ENCODE peak calls at places on chromosomes 13 and 19, in ten cellular contexts. One of them, this sample, is unnamed.

GRCh38 chr19:39946532-39946931 is 12.1 kb upstream of the FCGBP start:
- DNase-seq in keratinocyte: no peak
- DNase-seq in tibial nerve: no peak
- DNase-seq in heart right ventricle: no peak
- DNase-seq in uterus: no peak
- DNase-seq in heart left ventricle: no peak
- DNase-seq in right lobe of liver: no peak
- DNase-seq in esophagus muscularis mucosa: peak; percentile 7
- DNase-seq in GM23248: peak; percentile 42
- DNase-seq in mammary epithelial cell: peak; percentile 75
- DNase-seq in this sample: no peak

GRCh38 chr19:42091300-42092266 is 15.6 kb downstream of the ZNF574 start:
- DNase-seq in keratinocyte: no peak
- DNase-seq in tibial nerve: no peak
- DNase-seq in heart right ventricle: no peak
- DNase-seq in uterus: peak; percentile 48
- DNase-seq in heart left ventricle: no peak
- DNase-seq in right lobe of liver: no peak
- DNase-seq in esophagus muscularis mucosa: no peak
- DNase-seq in GM23248: peak; percentile 79
- DNase-seq in mammary epithelial cell: peak; percentile 63
- DNase-seq in this sample: no peak

GRCh38 chr13:112916296-112916695 is 52.7 kb upstream of the MCF2L start:
- DNase-seq in keratinocyte: no peak
- DNase-seq in tibial nerve: no peak
- DNase-seq in heart right ventricle: no peak
- DNase-seq in uterus: no peak
- DNase-seq in heart left ventricle: no peak
- DNase-seq in right lobe of liver: no peak
- DNase-seq in esophagus muscularis mucosa: no peak
- DNase-seq in GM23248: no peak
- DNase-seq in mammary epithelial cell: no peak
- DNase-seq in this sample: no peak

GRCh38 chr19:6020972-6021805 is 43.2 kb upstream of the RANBP3 start:
- DNase-seq in keratinocyte: no peak
- DNase-seq in tibial nerve: no peak
- DNase-seq in heart right ventricle: no peak
- DNase-seq in uterus: no peak
- DNase-seq in heart left ventricle: no peak
- DNase-seq in right lobe of liver: no peak
- DNase-seq in esophagus muscularis mucosa: no peak
- DNase-seq in GM23248: no peak
- DNase-seq in mammary epithelial cell: no peak
- DNase-seq in this sample: no peak

GRCh38 chr13:38814331-38814730 is 127.5 kb downstream of the FREM2 start:
- DNase-seq in keratinocyte: no peak
- DNase-seq in tibial nerve: no peak
- DNase-seq in heart right ventricle: no peak
- DNase-seq in uterus: no peak
- DNase-seq in heart left ventricle: no peak
- DNase-seq in right lobe of liver: no peak
- DNase-seq in esophagus muscularis mucosa: no peak
- DNase-seq in GM23248: no peak
- DNase-seq in mammary epithelial cell: peak; percentile 93
- DNase-seq in this sample: no peak

GRCh38 chr13:94093652-94094310 is 385.7 kb downstream of the DCT start:
- DNase-seq in keratinocyte: no peak
- DNase-seq in tibial nerve: no peak
- DNase-seq in heart right ventricle: no peak
- DNase-seq in uterus: no peak
- DNase-seq in heart left ventricle: no peak
- DNase-seq in right lobe of liver: no peak
- DNase-seq in esophagus muscularis mucosa: no peak
- DNase-seq in GM23248: peak; percentile 13
- DNase-seq in mammary epithelial cell: no peak
- DNase-seq in this sample: no peak

GRCh38 chr13:44629465-44630183 is 53.5 kb upstream of the TSC22D1 start:
- DNase-seq in keratinocyte: no peak
- DNase-seq in tibial nerve: no peak
- DNase-seq in heart right ventricle: no peak
- DNase-seq in uterus: no peak
- DNase-seq in heart left ventricle: no peak
- DNase-seq in right lobe of liver: no peak
- DNase-seq in esophagus muscularis mucosa: no peak
- DNase-seq in GM23248: peak; percentile 79
- DNase-seq in mammary epithelial cell: no peak
- DNase-seq in this sample: no peak

GRCh38 chr19:54457773-54458647 is 5.6 kb downstream of the LENG9 start:
- DNase-seq in keratinocyte: no peak
- DNase-seq in tibial nerve: no peak
- DNase-seq in heart right ventricle: no peak
- DNase-seq in uterus: no peak
- DNase-seq in heart left ventricle: no peak
- DNase-seq in right lobe of liver: no peak
- DNase-seq in esophagus muscularis mucosa: no peak
- DNase-seq in GM23248: no peak
- DNase-seq in mammary epithelial cell: no peak
- DNase-seq in this sample: no peak

GRCh38 chr19:45768644-45769053 is 403 bp downstream of the SIX5 start:
- DNase-seq in keratinocyte: no peak
- DNase-seq in tibial nerve: no peak
- DNase-seq in heart right ventricle: no peak
- DNase-seq in uterus: no peak
- DNase-seq in heart left ventricle: peak; percentile 57
- DNase-seq in right lobe of liver: no peak
- DNase-seq in esophagus muscularis mucosa: no peak
- DNase-seq in GM23248: peak; percentile 81
- DNase-seq in mammary epithelial cell: peak; percentile 66
- DNase-seq in this sample: no peak

GRCh38 chr19:18249834-18250233 is 23.6 kb upstream of the PDE4C start:
- DNase-seq in keratinocyte: no peak
- DNase-seq in tibial nerve: no peak
- DNase-seq in heart right ventricle: no peak
- DNase-seq in uterus: no peak
- DNase-seq in heart left ventricle: no peak
- DNase-seq in right lobe of liver: no peak
- DNase-seq in esophagus muscularis mucosa: no peak
- DNase-seq in GM23248: no peak
- DNase-seq in mammary epithelial cell: no peak
- DNase-seq in this sample: no peak

GRCh38 chr13:101157261-101157660 is 259.0 kb downstream of the NALCN start:
- DNase-seq in keratinocyte: no peak
- DNase-seq in tibial nerve: no peak
- DNase-seq in heart right ventricle: no peak
- DNase-seq in uterus: no peak
- DNase-seq in heart left ventricle: no peak
- DNase-seq in right lobe of liver: no peak
- DNase-seq in esophagus muscularis mucosa: no peak
- DNase-seq in GM23248: peak; percentile 50
- DNase-seq in mammary epithelial cell: peak; percentile 18
- DNase-seq in this sample: no peak

GRCh38 chr13:84661718-84662117 is 779.4 kb upstream of the SLITRK1 start:
- DNase-seq in keratinocyte: no peak
- DNase-seq in tibial nerve: no peak
- DNase-seq in heart right ventricle: no peak
- DNase-seq in uterus: no peak
- DNase-seq in heart left ventricle: no peak
- DNase-seq in right lobe of liver: no peak
- DNase-seq in esophagus muscularis mucosa: no peak
- DNase-seq in GM23248: peak; percentile 32
- DNase-seq in mammary epithelial cell: no peak
- DNase-seq in this sample: no peak
- H3K27ac ChIP-seq in keratinocyte: no peak overlapping the region
- H3K27ac ChIP-seq in tibial nerve: no peak overlapping the region
- H3K27ac ChIP-seq in heart right ventricle: no peak overlapping the region
- H3K27ac ChIP-seq in uterus: no peak overlapping the region
- H3K27ac ChIP-seq in heart left ventricle: no peak overlapping the region
- H3K27ac ChIP-seq in right lobe of liver: no peak overlapping the region
- H3K27ac ChIP-seq in esophagus muscularis mucosa: no peak overlapping the region
- H3K27ac ChIP-seq in GM23248: no peak overlapping the region
- H3K27ac ChIP-seq in mammary epithelial cell: no peak overlapping the region
- H3K27ac ChIP-seq in this sample: no peak overlapping the region

DNA sequence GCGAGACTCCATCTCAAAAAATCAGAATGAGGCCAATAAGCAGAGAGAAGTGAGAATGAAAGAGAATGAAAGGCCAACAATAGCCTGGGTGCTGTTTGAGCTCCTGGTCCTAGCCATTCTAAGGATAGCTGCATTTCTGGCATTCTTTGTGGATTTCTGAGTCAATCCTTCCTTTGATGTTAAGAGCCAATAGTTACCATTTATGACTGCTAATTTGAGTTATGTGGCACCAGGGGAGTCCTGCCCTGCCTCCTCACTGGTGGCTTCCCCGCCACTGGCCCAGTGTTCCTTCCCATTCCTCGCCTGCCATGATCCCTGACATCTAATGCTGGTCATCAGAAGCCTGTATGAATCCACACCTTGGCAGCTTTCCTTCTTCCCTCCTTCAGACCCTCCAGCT is 991.2 kb downstream of the UQCRFS1 start:
- DNase-seq in keratinocyte: no peak
- DNase-seq in tibial nerve: no peak
- DNase-seq in heart right ventricle: no peak
- DNase-seq in uterus: no peak
- DNase-seq in heart left ventricle: no peak
- DNase-seq in right lobe of liver: no peak
- DNase-seq in esophagus muscularis mucosa: no peak
- DNase-seq in GM23248: no peak
- DNase-seq in mammary epithelial cell: no peak
- DNase-seq in this sample: no peak
- H3K9me3 ChIP-seq in keratinocyte: peaks cover 3% of the 10 kb centered on the region
- H3K9me3 ChIP-seq in tibial nerve: no peaks in the 10 kb centered on the region
- H3K9me3 ChIP-seq in heart right ventricle: no peaks in the 10 kb centered on the region
- H3K9me3 ChIP-seq in uterus: no peaks in the 10 kb centered on the region
- H3K9me3 ChIP-seq in heart left ventricle: no peaks in the 10 kb centered on the region
- H3K9me3 ChIP-seq in right lobe of liver: no peaks in the 10 kb centered on the region
- H3K9me3 ChIP-seq in esophagus muscularis mucosa: no peaks in the 10 kb centered on the region
- H3K9me3 ChIP-seq in GM23248: no peaks in the 10 kb centered on the region
- H3K9me3 ChIP-seq in mammary epithelial cell: peaks cover 11% of the 10 kb centered on the region
- H3K9me3 ChIP-seq in this sample: no peaks in the 10 kb centered on the region

GRCh38 chr19:51739466-51740213 is 12.0 kb downstream of the FPR1 start:
- DNase-seq in keratinocyte: no peak
- DNase-seq in tibial nerve: no peak
- DNase-seq in heart right ventricle: no peak
- DNase-seq in uterus: no peak
- DNase-seq in heart left ventricle: no peak
- DNase-seq in right lobe of liver: no peak
- DNase-seq in esophagus muscularis mucosa: no peak
- DNase-seq in GM23248: peak; percentile 16
- DNase-seq in mammary epithelial cell: no peak
- DNase-seq in this sample: no peak

GRCh38 chr19:51742736-51743288 is 8.9 kb downstream of the FPR1 start:
- DNase-seq in keratinocyte: no peak
- DNase-seq in tibial nerve: no peak
- DNase-seq in heart right ventricle: no peak
- DNase-seq in uterus: no peak
- DNase-seq in heart left ventricle: no peak
- DNase-seq in right lobe of liver: no peak
- DNase-seq in esophagus muscularis mucosa: no peak
- DNase-seq in GM23248: peak; percentile 54
- DNase-seq in mammary epithelial cell: peak; percentile 87
- DNase-seq in this sample: no peak

GRCh38 chr19:51746731-51747130 is 4.9 kb downstream of the FPR1 start:
- DNase-seq in keratinocyte: no peak
- DNase-seq in tibial nerve: no peak
- DNase-seq in heart right ventricle: no peak
- DNase-seq in uterus: no peak
- DNase-seq in heart left ventricle: no peak
- DNase-seq in right lobe of liver: no peak
- DNase-seq in esophagus muscularis mucosa: no peak
- DNase-seq in GM23248: no peak
- DNase-seq in mammary epithelial cell: no peak
- DNase-seq in this sample: no peak

GRCh38 chr19:51740356-51740755 is 11.3 kb downstream of the FPR1 start:
- DNase-seq in keratinocyte: no peak
- DNase-seq in tibial nerve: no peak
- DNase-seq in heart right ventricle: no peak
- DNase-seq in uterus: no peak
- DNase-seq in heart left ventricle: no peak
- DNase-seq in right lobe of liver: no peak
- DNase-seq in esophagus muscularis mucosa: no peak
- DNase-seq in GM23248: no peak
- DNase-seq in mammary epithelial cell: no peak
- DNase-seq in this sample: no peak

DNA sequence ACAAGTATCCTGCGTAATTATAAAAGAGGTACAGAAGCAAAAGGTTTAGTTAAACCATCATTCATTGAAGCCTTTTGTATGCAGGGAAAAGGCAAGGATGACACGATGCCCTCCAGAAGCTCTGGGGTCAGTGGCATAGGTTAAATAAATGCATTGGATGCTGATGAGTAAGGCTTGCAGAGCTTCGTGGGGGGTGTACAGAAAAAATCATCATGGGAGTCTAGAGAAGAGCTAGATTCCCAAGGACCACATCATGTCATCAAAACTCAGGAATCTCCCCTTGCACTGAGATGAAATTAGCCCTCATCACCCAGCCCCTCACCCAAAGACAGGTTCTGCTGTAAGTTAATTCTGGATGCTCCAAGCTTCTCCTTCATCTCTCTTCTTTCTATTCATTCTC is 8.3 kb downstream of the FPR1 start:
- DNase-seq in keratinocyte: no peak
- DNase-seq in tibial nerve: no peak
- DNase-seq in heart right ventricle: no peak
- DNase-seq in uterus: no peak
- DNase-seq in heart left ventricle: no peak
- DNase-seq in right lobe of liver: no peak
- DNase-seq in esophagus muscularis mucosa: no peak
- DNase-seq in GM23248: peak; percentile 23
- DNase-seq in mammary epithelial cell: no peak
- DNase-seq in this sample: no peak
- H3K4me1 ChIP-seq in keratinocyte: peaks cover 6% of the 10 kb centered on the region
- H3K4me1 ChIP-seq in tibial nerve: no peaks in the 10 kb centered on the region
- H3K4me1 ChIP-seq in heart right ventricle: no peaks in the 10 kb centered on the region
- H3K4me1 ChIP-seq in uterus: no peaks in the 10 kb centered on the region
- H3K4me1 ChIP-seq in heart left ventricle: no peaks in the 10 kb centered on the region
- H3K4me1 ChIP-seq in right lobe of liver: no peaks in the 10 kb centered on the region
- H3K4me1 ChIP-seq in esophagus muscularis mucosa: no peaks in the 10 kb centered on the region
- H3K4me1 ChIP-seq in GM23248: no peaks in the 10 kb centered on the region
- H3K4me1 ChIP-seq in mammary epithelial cell: peaks cover 4% of the 10 kb centered on the region
- H3K4me1 ChIP-seq in this sample: no peaks in the 10 kb centered on the region

DNA sequence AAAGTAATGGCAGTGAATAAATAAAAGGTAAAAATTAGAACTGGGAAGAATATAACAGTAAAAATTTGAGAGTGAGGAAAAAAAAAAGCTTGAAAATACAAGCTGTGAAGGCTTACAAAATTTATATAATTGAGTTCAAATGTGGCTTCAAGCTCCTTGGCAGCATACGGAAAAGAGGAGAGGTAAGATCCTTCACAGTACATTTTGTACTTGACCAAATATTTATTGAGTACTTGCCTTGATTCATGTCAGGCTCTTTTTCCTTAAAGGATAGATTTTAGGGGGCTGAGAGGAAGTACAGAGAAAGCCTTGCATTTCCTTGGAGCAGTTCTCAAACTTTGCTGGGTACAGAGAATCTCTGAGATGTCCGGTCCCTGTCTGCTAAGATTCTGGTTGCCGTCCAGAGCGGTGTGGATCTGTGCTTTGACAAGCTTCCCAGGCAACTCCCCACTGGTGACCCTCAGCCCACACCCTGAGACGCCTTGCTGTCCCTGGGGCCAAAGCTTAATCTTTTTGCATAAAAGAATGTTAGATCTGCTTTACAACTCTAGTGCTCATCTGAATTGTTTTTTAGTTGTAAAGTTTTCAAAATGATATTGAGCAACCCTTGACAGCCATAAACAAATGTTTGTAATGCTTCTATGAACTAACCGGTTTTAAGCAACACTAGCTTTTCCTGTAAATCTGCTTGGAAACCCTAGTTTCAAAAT is 64.4 kb downstream of the DHRS12 start:
- DNase-seq in keratinocyte: no peak
- DNase-seq in tibial nerve: peak; percentile 44
- DNase-seq in heart right ventricle: no peak
- DNase-seq in uterus: peak; percentile 67
- DNase-seq in heart left ventricle: no peak
- DNase-seq in right lobe of liver: no peak
- DNase-seq in esophagus muscularis mucosa: no peak
- DNase-seq in GM23248: peak; percentile 42
- DNase-seq in mammary epithelial cell: no peak
- DNase-seq in this sample: no peak
- H3K27ac ChIP-seq in keratinocyte: no peak overlapping the region
- H3K27ac ChIP-seq in tibial nerve: peak overlapping the region; percentile 73
- H3K27ac ChIP-seq in heart right ventricle: peak overlapping the region; percentile 57
- H3K27ac ChIP-seq in uterus: peak overlapping the region; percentile 79
- H3K27ac ChIP-seq in heart left ventricle: no peak overlapping the region
- H3K27ac ChIP-seq in right lobe of liver: peak overlapping the region; percentile 33
- H3K27ac ChIP-seq in esophagus muscularis mucosa: peak overlapping the region; percentile 69
- H3K27ac ChIP-seq in GM23248: peak overlapping the region; percentile 39
- H3K27ac ChIP-seq in mammary epithelial cell: no peak overlapping the region
- H3K27ac ChIP-seq in this sample: peak overlapping the region; percentile 59